ENCODE peak calls at places on chromosomes 7 and 10, in six cellular contexts. One of them, this sample, is unnamed.

GRCh38 chr10:16792675-16793074 is 24.5 kb downstream of the RSU1 start:
- DNase-seq in CD4-positive, alpha-beta memory T cell: no peak
- DNase-seq in GM10248: no peak
- DNase-seq in HCT116: no peak
- DNase-seq in activated CD8-positive, alpha-beta T cell treated with anti-CD3 and anti-CD28 coated beads, Interleukin-2, amount 10 ng/mL, durations not matched to agents 7 days and 5 days: no peak
- DNase-seq in brain microvascular endothelial cell: peak
- DNase-seq in this sample: no peak

GRCh38 chr7:100013328-100013676 is 2.1 kb upstream of the ZKSCAN1 start:
- DNase-seq in GM10248: no peak
- DNase-seq in brain microvascular endothelial cell: no peak
- DNase-seq in HCT116: no peak
- DNase-seq in activated CD8-positive, alpha-beta T cell treated with anti-CD3 and anti-CD28 coated beads, Interleukin-2, amount 10 ng/mL, durations not matched to agents 7 days and 5 days: peak
- DNase-seq in CD4-positive, alpha-beta memory T cell: no peak
- DNase-seq in this sample: no peak

GRCh38 chr10:12321641-12322040 is 27.7 kb upstream of the CAMK1D start:
- DNase-seq in GM10248: no peak
- DNase-seq in CD4-positive, alpha-beta memory T cell: no peak
- DNase-seq in HCT116: no peak
- DNase-seq in activated CD8-positive, alpha-beta T cell treated with anti-CD3 and anti-CD28 coated beads, Interleukin-2, amount 10 ng/mL, durations not matched to agents 7 days and 5 days: no peak
- DNase-seq in brain microvascular endothelial cell: no peak
- DNase-seq in this sample: no peak

GRCh38 chr10:74081192-74081803 is 69.3 kb downstream of the AP3M1 start:
- DNase-seq in GM10248: peak
- DNase-seq in CD4-positive, alpha-beta memory T cell: no peak
- DNase-seq in activated CD8-positive, alpha-beta T cell treated with anti-CD3 and anti-CD28 coated beads, Interleukin-2, amount 10 ng/mL, durations not matched to agents 7 days and 5 days: peak
- DNase-seq in HCT116: peak
- DNase-seq in brain microvascular endothelial cell: peak
- DNase-seq in this sample: peak

GRCh38 chr10:46555713-46556514 is 544 bp downstream of the GPRIN2 start:
- DNase-seq in activated CD8-positive, alpha-beta T cell treated with anti-CD3 and anti-CD28 coated beads, Interleukin-2, amount 10 ng/mL, durations not matched to agents 7 days and 5 days: peak
- DNase-seq in CD4-positive, alpha-beta memory T cell: peak
- DNase-seq in GM10248: no peak
- DNase-seq in brain microvascular endothelial cell: no peak
- DNase-seq in HCT116: no peak
- DNase-seq in this sample: no peak

GRCh38 chr7:44216019-44216418 is 15.2 kb downstream of the YKT6 start:
- DNase-seq in GM10248: no peak
- DNase-seq in CD4-positive, alpha-beta memory T cell: no peak
- DNase-seq in brain microvascular endothelial cell: no peak
- DNase-seq in activated CD8-positive, alpha-beta T cell treated with anti-CD3 and anti-CD28 coated beads, Interleukin-2, amount 10 ng/mL, durations not matched to agents 7 days and 5 days: no peak
- DNase-seq in HCT116: no peak
- DNase-seq in this sample: no peak

GRCh38 chr10:122333037-122333436 is 41.5 kb upstream of the PLEKHA1 start:
- DNase-seq in HCT116: no peak
- DNase-seq in activated CD8-positive, alpha-beta T cell treated with anti-CD3 and anti-CD28 coated beads, Interleukin-2, amount 10 ng/mL, durations not matched to agents 7 days and 5 days: no peak
- DNase-seq in GM10248: no peak
- DNase-seq in brain microvascular endothelial cell: no peak
- DNase-seq in CD4-positive, alpha-beta memory T cell: no peak
- DNase-seq in this sample: no peak

GRCh38 chr10:43623351-43623750 is 17.1 kb downstream of the ZNF485 start:
- DNase-seq in HCT116: no peak
- DNase-seq in activated CD8-positive, alpha-beta T cell treated with anti-CD3 and anti-CD28 coated beads, Interleukin-2, amount 10 ng/mL, durations not matched to agents 7 days and 5 days: no peak
- DNase-seq in CD4-positive, alpha-beta memory T cell: no peak
- DNase-seq in brain microvascular endothelial cell: no peak
- DNase-seq in GM10248: no peak
- DNase-seq in this sample: no peak

GRCh38 chr7:24756545-24756988 is 697 bp downstream of the GSDME start:
- DNase-seq in brain microvascular endothelial cell: no peak
- DNase-seq in activated CD8-positive, alpha-beta T cell treated with anti-CD3 and anti-CD28 coated beads, Interleukin-2, amount 10 ng/mL, durations not matched to agents 7 days and 5 days: peak
- DNase-seq in HCT116: no peak
- DNase-seq in GM10248: peak
- DNase-seq in CD4-positive, alpha-beta memory T cell: peak
- DNase-seq in this sample: no peak

GRCh38 chr10:62869958-62870357 is 53.8 kb upstream of the EGR2 start:
- DNase-seq in brain microvascular endothelial cell: no peak
- DNase-seq in CD4-positive, alpha-beta memory T cell: no peak
- DNase-seq in HCT116: no peak
- DNase-seq in activated CD8-positive, alpha-beta T cell treated with anti-CD3 and anti-CD28 coated beads, Interleukin-2, amount 10 ng/mL, durations not matched to agents 7 days and 5 days: no peak
- DNase-seq in GM10248: no peak
- DNase-seq in this sample: no peak

GRCh38 chr10:62175256-62175655 is 93.4 kb downstream of the RTKN2 start:
- DNase-seq in HCT116: no peak
- DNase-seq in activated CD8-positive, alpha-beta T cell treated with anti-CD3 and anti-CD28 coated beads, Interleukin-2, amount 10 ng/mL, durations not matched to agents 7 days and 5 days: no peak
- DNase-seq in brain microvascular endothelial cell: no peak
- DNase-seq in GM10248: no peak
- DNase-seq in CD4-positive, alpha-beta memory T cell: no peak
- DNase-seq in this sample: no peak

GRCh38 chr10:62961951-62962523 is 145.9 kb upstream of the EGR2 start:
- DNase-seq in activated CD8-positive, alpha-beta T cell treated with anti-CD3 and anti-CD28 coated beads, Interleukin-2, amount 10 ng/mL, durations not matched to agents 7 days and 5 days: no peak
- DNase-seq in GM10248: no peak
- DNase-seq in HCT116: no peak
- DNase-seq in CD4-positive, alpha-beta memory T cell: no peak
- DNase-seq in brain microvascular endothelial cell: peak
- DNase-seq in this sample: no peak

GRCh38 chr7:16416289-16417282 is 4.8 kb downstream of the CRPPA start:
- DNase-seq in activated CD8-positive, alpha-beta T cell treated with anti-CD3 and anti-CD28 coated beads, Interleukin-2, amount 10 ng/mL, durations not matched to agents 7 days and 5 days: no peak
- DNase-seq in CD4-positive, alpha-beta memory T cell: no peak
- DNase-seq in GM10248: no peak
- DNase-seq in brain microvascular endothelial cell: peak
- DNase-seq in HCT116: no peak
- DNase-seq in this sample: no peak

GRCh38 chr7:2732388-2732787 is 44.4 kb downstream of the AMZ1 start:
- DNase-seq in GM10248: no peak
- DNase-seq in activated CD8-positive, alpha-beta T cell treated with anti-CD3 and anti-CD28 coated beads, Interleukin-2, amount 10 ng/mL, durations not matched to agents 7 days and 5 days: no peak
- DNase-seq in brain microvascular endothelial cell: no peak
- DNase-seq in HCT116: no peak
- DNase-seq in CD4-positive, alpha-beta memory T cell: no peak
- DNase-seq in this sample: no peak

GRCh38 chr7:152462995-152463713 is 27.4 kb upstream of the KMT2C start:
- DNase-seq in GM10248: peak
- DNase-seq in brain microvascular endothelial cell: peak
- DNase-seq in activated CD8-positive, alpha-beta T cell treated with anti-CD3 and anti-CD28 coated beads, Interleukin-2, amount 10 ng/mL, durations not matched to agents 7 days and 5 days: no peak
- DNase-seq in CD4-positive, alpha-beta memory T cell: no peak
- DNase-seq in HCT116: no peak
- DNase-seq in this sample: peak

GRCh38 chr7:73556208-73557107 is 1.0 kb downstream of the BCL7B start:
- DNase-seq in CD4-positive, alpha-beta memory T cell: no peak
- DNase-seq in brain microvascular endothelial cell: no peak
- DNase-seq in GM10248: no peak
- DNase-seq in activated CD8-positive, alpha-beta T cell treated with anti-CD3 and anti-CD28 coated beads, Interleukin-2, amount 10 ng/mL, durations not matched to agents 7 days and 5 days: no peak
- DNase-seq in HCT116: no peak
- DNase-seq in this sample: no peak

GRCh38 chr7:121882731-121883130 is 9.8 kb downstream of the PTPRZ1 start:
- DNase-seq in HCT116: no peak
- DNase-seq in activated CD8-positive, alpha-beta T cell treated with anti-CD3 and anti-CD28 coated beads, Interleukin-2, amount 10 ng/mL, durations not matched to agents 7 days and 5 days: no peak
- DNase-seq in brain microvascular endothelial cell: no peak
- DNase-seq in GM10248: no peak
- DNase-seq in CD4-positive, alpha-beta memory T cell: no peak
- DNase-seq in this sample: no peak

GRCh38 chr7:53500076-53500475 is 464.6 kb downstream of the POM121L12 start:
- DNase-seq in CD4-positive, alpha-beta memory T cell: no peak
- DNase-seq in GM10248: no peak
- DNase-seq in brain microvascular endothelial cell: no peak
- DNase-seq in HCT116: no peak
- DNase-seq in activated CD8-positive, alpha-beta T cell treated with anti-CD3 and anti-CD28 coated beads, Interleukin-2, amount 10 ng/mL, durations not matched to agents 7 days and 5 days: no peak
- DNase-seq in this sample: no peak

GRCh38 chr7:128172151-128172550 is 68.9 kb upstream of the LEP start:
- DNase-seq in activated CD8-positive, alpha-beta T cell treated with anti-CD3 and anti-CD28 coated beads, Interleukin-2, amount 10 ng/mL, durations not matched to agents 7 days and 5 days: no peak
- DNase-seq in brain microvascular endothelial cell: no peak
- DNase-seq in GM10248: no peak
- DNase-seq in CD4-positive, alpha-beta memory T cell: no peak
- DNase-seq in HCT116: no peak
- DNase-seq in this sample: no peak

GRCh38 chr10:17428616-17429097 is 25.7 kb downstream of the ST8SIA6 start:
- DNase-seq in CD4-positive, alpha-beta memory T cell: peak
- DNase-seq in HCT116: no peak
- DNase-seq in GM10248: no peak
- DNase-seq in activated CD8-positive, alpha-beta T cell treated with anti-CD3 and anti-CD28 coated beads, Interleukin-2, amount 10 ng/mL, durations not matched to agents 7 days and 5 days: peak
- DNase-seq in brain microvascular endothelial cell: no peak
- DNase-seq in this sample: no peak

GRCh38 chr10:15494850-15495249 is 123.8 kb upstream of the FAM171A1 start:
- DNase-seq in GM10248: no peak
- DNase-seq in CD4-positive, alpha-beta memory T cell: no peak
- DNase-seq in HCT116: no peak
- DNase-seq in brain microvascular endothelial cell: no peak
- DNase-seq in activated CD8-positive, alpha-beta T cell treated with anti-CD3 and anti-CD28 coated beads, Interleukin-2, amount 10 ng/mL, durations not matched to agents 7 days and 5 days: no peak
- DNase-seq in this sample: no peak

GRCh38 chr10:14039968-14040668 is 290.6 kb downstream of the FRMD4A start:
- DNase-seq in GM10248: no peak
- DNase-seq in CD4-positive, alpha-beta memory T cell: no peak
- DNase-seq in brain microvascular endothelial cell: no peak
- DNase-seq in activated CD8-positive, alpha-beta T cell treated with anti-CD3 and anti-CD28 coated beads, Interleukin-2, amount 10 ng/mL, durations not matched to agents 7 days and 5 days: no peak
- DNase-seq in HCT116: no peak
- DNase-seq in this sample: no peak

GRCh38 chr10:45398595-45398994 is 24.6 kb downstream of the ALOX5 start:
- DNase-seq in brain microvascular endothelial cell: no peak
- DNase-seq in GM10248: no peak
- DNase-seq in HCT116: no peak
- DNase-seq in activated CD8-positive, alpha-beta T cell treated with anti-CD3 and anti-CD28 coated beads, Interleukin-2, amount 10 ng/mL, durations not matched to agents 7 days and 5 days: no peak
- DNase-seq in CD4-positive, alpha-beta memory T cell: no peak
- DNase-seq in this sample: no peak

GRCh38 chr10:114337510-114338462 is 66.5 kb downstream of the AFAP1L2 start:
- DNase-seq in HCT116: no peak
- DNase-seq in GM10248: peak
- DNase-seq in CD4-positive, alpha-beta memory T cell: no peak
- DNase-seq in activated CD8-positive, alpha-beta T cell treated with anti-CD3 and anti-CD28 coated beads, Interleukin-2, amount 10 ng/mL, durations not matched to agents 7 days and 5 days: peak
- DNase-seq in brain microvascular endothelial cell: no peak
- DNase-seq in this sample: no peak

GRCh38 chr7:157140118-157140905 is 1.6 kb downstream of the UBE3C start:
- DNase-seq in CD4-positive, alpha-beta memory T cell: peak
- DNase-seq in HCT116: no peak
- DNase-seq in GM10248: no peak
- DNase-seq in brain microvascular endothelial cell: peak
- DNase-seq in activated CD8-positive, alpha-beta T cell treated with anti-CD3 and anti-CD28 coated beads, Interleukin-2, amount 10 ng/mL, durations not matched to agents 7 days and 5 days: peak
- DNase-seq in this sample: no peak

GRCh38 chr7:110673148-110673547 is 417.8 kb upstream of the LRRN3 start:
- DNase-seq in CD4-positive, alpha-beta memory T cell: no peak
- DNase-seq in brain microvascular endothelial cell: no peak
- DNase-seq in activated CD8-positive, alpha-beta T cell treated with anti-CD3 and anti-CD28 coated beads, Interleukin-2, amount 10 ng/mL, durations not matched to agents 7 days and 5 days: no peak
- DNase-seq in GM10248: no peak
- DNase-seq in HCT116: no peak
- DNase-seq in this sample: no peak

GRCh38 chr10:126924915-126925300 is 19.7 kb downstream of the DOCK1 start:
- DNase-seq in GM10248: no peak
- DNase-seq in HCT116: no peak
- DNase-seq in brain microvascular endothelial cell: peak
- DNase-seq in CD4-positive, alpha-beta memory T cell: no peak
- DNase-seq in activated CD8-positive, alpha-beta T cell treated with anti-CD3 and anti-CD28 coated beads, Interleukin-2, amount 10 ng/mL, durations not matched to agents 7 days and 5 days: no peak
- DNase-seq in this sample: no peak

GRCh38 chr10:104777086-104777799 is 136.2 kb downstream of the SORCS3 start:
- DNase-seq in brain microvascular endothelial cell: no peak
- DNase-seq in CD4-positive, alpha-beta memory T cell: no peak
- DNase-seq in HCT116: no peak
- DNase-seq in activated CD8-positive, alpha-beta T cell treated with anti-CD3 and anti-CD28 coated beads, Interleukin-2, amount 10 ng/mL, durations not matched to agents 7 days and 5 days: no peak
- DNase-seq in GM10248: no peak
- DNase-seq in this sample: no peak

GRCh38 chr10:83212632-83213349 is 926.5 kb upstream of the GHITM start:
- DNase-seq in CD4-positive, alpha-beta memory T cell: no peak
- DNase-seq in HCT116: no peak
- DNase-seq in GM10248: no peak
- DNase-seq in brain microvascular endothelial cell: no peak
- DNase-seq in activated CD8-positive, alpha-beta T cell treated with anti-CD3 and anti-CD28 coated beads, Interleukin-2, amount 10 ng/mL, durations not matched to agents 7 days and 5 days: no peak
- DNase-seq in this sample: no peak

GRCh38 chr7:149821191-149822148 is 16.7 kb upstream of the ZNF862 start:
- DNase-seq in brain microvascular endothelial cell: no peak
- DNase-seq in CD4-positive, alpha-beta memory T cell: no peak
- DNase-seq in HCT116: no peak
- DNase-seq in activated CD8-positive, alpha-beta T cell treated with anti-CD3 and anti-CD28 coated beads, Interleukin-2, amount 10 ng/mL, durations not matched to agents 7 days and 5 days: no peak
- DNase-seq in GM10248: no peak
- DNase-seq in this sample: no peak

GRCh38 chr7:142797342-142797798 is 26.6 kb downstream of the PRSS2 start:
- DNase-seq in brain microvascular endothelial cell: no peak
- DNase-seq in GM10248: peak
- DNase-seq in CD4-positive, alpha-beta memory T cell: no peak
- DNase-seq in activated CD8-positive, alpha-beta T cell treated with anti-CD3 and anti-CD28 coated beads, Interleukin-2, amount 10 ng/mL, durations not matched to agents 7 days and 5 days: peak
- DNase-seq in HCT116: no peak
- DNase-seq in this sample: no peak

GRCh38 chr7:77425151-77426051 is 9.3 kb upstream of the GSAP start:
- DNase-seq in activated CD8-positive, alpha-beta T cell treated with anti-CD3 and anti-CD28 coated beads, Interleukin-2, amount 10 ng/mL, durations not matched to agents 7 days and 5 days: no peak
- DNase-seq in GM10248: no peak
- DNase-seq in HCT116: peak
- DNase-seq in CD4-positive, alpha-beta memory T cell: no peak
- DNase-seq in brain microvascular endothelial cell: peak
- DNase-seq in this sample: no peak

GRCh38 chr7:106568680-106569499 is 92.1 kb downstream of the CCDC71L start:
- DNase-seq in activated CD8-positive, alpha-beta T cell treated with anti-CD3 and anti-CD28 coated beads, Interleukin-2, amount 10 ng/mL, durations not matched to agents 7 days and 5 days: no peak
- DNase-seq in CD4-positive, alpha-beta memory T cell: no peak
- DNase-seq in GM10248: no peak
- DNase-seq in brain microvascular endothelial cell: no peak
- DNase-seq in HCT116: peak
- DNase-seq in this sample: peak

GRCh38 chr10:70540089-70540788 is 61.7 kb downstream of the PALD1 start:
- DNase-seq in GM10248: peak
- DNase-seq in CD4-positive, alpha-beta memory T cell: no peak
- DNase-seq in activated CD8-positive, alpha-beta T cell treated with anti-CD3 and anti-CD28 coated beads, Interleukin-2, amount 10 ng/mL, durations not matched to agents 7 days and 5 days: no peak
- DNase-seq in HCT116: no peak
- DNase-seq in brain microvascular endothelial cell: no peak
- DNase-seq in this sample: peak

GRCh38 chr7:121447191-121447920 is 51.2 kb upstream of the FAM3C start:
- DNase-seq in activated CD8-positive, alpha-beta T cell treated with anti-CD3 and anti-CD28 coated beads, Interleukin-2, amount 10 ng/mL, durations not matched to agents 7 days and 5 days: no peak
- DNase-seq in HCT116: no peak
- DNase-seq in GM10248: no peak
- DNase-seq in brain microvascular endothelial cell: no peak
- DNase-seq in CD4-positive, alpha-beta memory T cell: no peak
- DNase-seq in this sample: no peak

GRCh38 chr10:97498076-97498840 is at the start of gene MMS19:
- DNase-seq in brain microvascular endothelial cell: peak
- DNase-seq in GM10248: peak
- DNase-seq in CD4-positive, alpha-beta memory T cell: peak
- DNase-seq in HCT116: peak
- DNase-seq in activated CD8-positive, alpha-beta T cell treated with anti-CD3 and anti-CD28 coated beads, Interleukin-2, amount 10 ng/mL, durations not matched to agents 7 days and 5 days: peak
- DNase-seq in this sample: peak

GRCh38 chr10:31393844-31394243 is 74.8 kb downstream of the ZEB1 start:
- DNase-seq in GM10248: no peak
- DNase-seq in HCT116: no peak
- DNase-seq in CD4-positive, alpha-beta memory T cell: no peak
- DNase-seq in brain microvascular endothelial cell: no peak
- DNase-seq in activated CD8-positive, alpha-beta T cell treated with anti-CD3 and anti-CD28 coated beads, Interleukin-2, amount 10 ng/mL, durations not matched to agents 7 days and 5 days: no peak
- DNase-seq in this sample: no peak

GRCh38 chr7:69699949-69700715 is 101.9 kb downstream of the AUTS2 start:
- DNase-seq in CD4-positive, alpha-beta memory T cell: no peak
- DNase-seq in brain microvascular endothelial cell: no peak
- DNase-seq in GM10248: no peak
- DNase-seq in activated CD8-positive, alpha-beta T cell treated with anti-CD3 and anti-CD28 coated beads, Interleukin-2, amount 10 ng/mL, durations not matched to agents 7 days and 5 days: no peak
- DNase-seq in HCT116: no peak
- DNase-seq in this sample: no peak

GRCh38 chr10:81814842-81815241 is 60.2 kb upstream of the NRG3 start:
- DNase-seq in brain microvascular endothelial cell: no peak
- DNase-seq in HCT116: no peak
- DNase-seq in activated CD8-positive, alpha-beta T cell treated with anti-CD3 and anti-CD28 coated beads, Interleukin-2, amount 10 ng/mL, durations not matched to agents 7 days and 5 days: no peak
- DNase-seq in CD4-positive, alpha-beta memory T cell: no peak
- DNase-seq in GM10248: no peak
- DNase-seq in this sample: no peak